ENCODE peak calls at places on chromosomes 4 and X, in four cellular contexts. O, H, K and T are unnamed samples.

GRCh38 chrX:56733459-56734046 is 4.5 kb downstream of the NBDY start:
- DNase-seq in H (no peak), K (peak; percentile 13), O (peak; percentile 73), T (no peak)

GRCh38 chr4:76758290-76758882 is 139.6 kb downstream of the SOWAHB start:
- DNase-seq in O (peak; percentile 51), H (no peak), K (peak; percentile 71), T (no peak)

GRCh38 chr4:52038109-52038912 is at the start of gene SGCB:
- DNase-seq in K (peak; percentile 56), H (peak; percentile 88), O (peak; percentile 85), T (peak; percentile 86)

GRCh38 chr4:152427971-152428370 is 107.9 kb downstream of the FBXW7 start:
- DNase-seq in K (no peak), H (no peak), O (no peak), T (no peak)

GRCh38 chrX:7233632-7234406 is 85.9 kb upstream of the PUDP start:
- DNase-seq in O (no peak), K (no peak), H (no peak), T (no peak)

GRCh38 chrX:400258-400657 is 13.6 kb upstream of the PPP2R3B start:
- DNase-seq in K (no peak), H (no peak), O (no peak), T (no peak)

GRCh38 chrX:39396358-39396995 is 595.2 kb downstream of the MID1IP1 start:
- DNase-seq in K (no peak), H (no peak), O (peak; percentile 16), T (no peak)

GRCh38 chrX:103674531-103675454 is 11.7 kb downstream of the MORF4L2 start:
- DNase-seq in H (no peak), O (peak; percentile 49), K (no peak), T (no peak)

GRCh38 chr4:7571736-7572135 is 137.0 kb upstream of the PSAPL1 start:
- DNase-seq in O (peak; percentile 13), K (no peak), H (no peak), T (no peak)

GRCh38 chr4:46425775-46426400 is 36.0 kb upstream of the GABRA2 start:
- DNase-seq in K (no peak), O (no peak), H (no peak), T (no peak)

GRCh38 chr4:126604273-126604867 is 1028.4 kb upstream of the INTU start:
- DNase-seq in K (peak; percentile 38), O (peak; percentile 57), H (no peak), T (no peak)

GRCh38 chrX:48920713-48921104 is 1.9 kb upstream of the PIM2 start:
- DNase-seq in K (no peak), H (no peak), O (peak; percentile 41), T (no peak)

GRCh38 chr4:133866328-133866699 is 335.3 kb downstream of the PABPC4L start:
- DNase-seq in O (no peak), H (no peak), K (peak; percentile 91), T (no peak)

GRCh38 chr4:22932326-22932725 is 239.6 kb downstream of the GBA3 start:
- DNase-seq in O (no peak), K (no peak), H (no peak), T (no peak)

GRCh38 chr4:183205193-183205592 is 106.1 kb downstream of the WWC2 start:
- DNase-seq in K (no peak), H (no peak), O (no peak), T (no peak)

GRCh38 chr4:4673070-4673469 is 131.2 kb upstream of the STX18 start:
- DNase-seq in O (peak; percentile 87), H (no peak), K (peak; percentile 51), T (no peak)

GRCh38 chr4:108060164-108060563 is 70.5 kb downstream of the HADH start:
- DNase-seq in H (no peak), K (peak; percentile 45), O (peak; percentile 32), T (no peak)

GRCh38 chr4:161466321-161466720 is 697.5 kb downstream of the FSTL5 start:
- DNase-seq in K (no peak), O (no peak), H (no peak), T (no peak)

GRCh38 chrX:21730011-21730410 is 27.9 kb downstream of the SMPX start:
- DNase-seq in K (peak; percentile 65), O (no peak), H (no peak), T (no peak)

GRCh38 chr4:88964450-88964849 is 92.5 kb downstream of the FAM13A start:
- DNase-seq in K (peak; percentile 73), H (no peak), O (no peak), T (no peak)

GRCh38 chr4:163895369-163896005 is 401.0 kb downstream of the TMA16 start:
- DNase-seq in O (no peak), H (no peak), K (no peak), T (no peak)

GRCh38 chr4:85756938-85757337 is 282.0 kb downstream of the ARHGAP24 start:
- DNase-seq in K (peak; percentile 43), H (no peak), O (peak; percentile 58), T (no peak)

GRCh38 chr4:150078041-150078995 is at the start of gene DCLK2:
- DNase-seq in K (peak; percentile 95), H (peak; percentile 88), O (peak; percentile 90), T (peak; percentile 91)

GRCh38 chr4:74455361-74456055 is 10.6 kb downstream of the AREG start:
- DNase-seq in K (no peak), O (no peak), H (no peak), T (no peak)

GRCh38 chr4:76950846-76951321 is 1.3 kb downstream of the SEPTIN11 start:
- DNase-seq in H (peak; percentile 63), K (peak; percentile 56), O (peak; percentile 72), T (peak; percentile 74)

GRCh38 chr4:105807496-105807895 is 87.8 kb upstream of the NPNT start:
- DNase-seq in H (no peak), K (peak; percentile 32), O (no peak), T (no peak)

GRCh38 chrX:153507484-153508178 is 9.8 kb upstream of the ATP2B3 start:
- DNase-seq in K (peak; percentile 59), O (peak; percentile 80), H (peak; percentile 95), T (peak; percentile 92)

GRCh38 chr4:150090836-150091235 is 12.6 kb downstream of the DCLK2 start:
- DNase-seq in O (no peak), K (peak; percentile 92), H (no peak), T (no peak)

GRCh38 chrX:143306991-143307965 is 210.0 kb downstream of the SPANXN3 start:
- DNase-seq in K (no peak), H (no peak), O (no peak), T (no peak)

GRCh38 chr4:74418063-74418670 is 26.8 kb upstream of the AREG start:
- DNase-seq in K (peak; percentile 83), O (no peak), H (no peak), T (no peak)

GRCh38 chrX:133959972-133960371 is 25.4 kb downstream of the GPC3 start:
- DNase-seq in H (no peak), O (no peak), K (no peak), T (no peak)
- TF ChIP-seq CTCF in H (no peak), O (no peak), K (no peak), T (no peak)

GRCh38 chr4:94676910-94677309 is 80.8 kb upstream of the BMPR1B start:
- DNase-seq in O (no peak), H (no peak), K (peak; percentile 44), T (no peak)
- H3K27ac ChIP-seq in O (no peak overlapping the region), H (no peak overlapping the region), K (no peak overlapping the region), T (no peak overlapping the region)

GRCh38 chr4:2820216-2820982 is 23.2 kb upstream of the ADD1 start:
- DNase-seq in H (peak; percentile 68), K (no peak), O (no peak), T (peak; percentile 57)

GRCh38 chr4:2824329-2825183 is 19.1 kb upstream of the ADD1 start:
- DNase-seq in H (peak; percentile 67), K (no peak), O (no peak), T (peak; percentile 73)

GRCh38 chr4:2823301-2823670 is 20.4 kb upstream of the ADD1 start:
- DNase-seq in O (no peak), K (no peak), H (peak; percentile 76), T (peak; percentile 71)

GRCh38 chr4:2823671-2824328 is 19.8 kb upstream of the ADD1 start:
- DNase-seq in O (no peak), H (peak; percentile 61), K (no peak), T (peak; percentile 63)

DNA sequence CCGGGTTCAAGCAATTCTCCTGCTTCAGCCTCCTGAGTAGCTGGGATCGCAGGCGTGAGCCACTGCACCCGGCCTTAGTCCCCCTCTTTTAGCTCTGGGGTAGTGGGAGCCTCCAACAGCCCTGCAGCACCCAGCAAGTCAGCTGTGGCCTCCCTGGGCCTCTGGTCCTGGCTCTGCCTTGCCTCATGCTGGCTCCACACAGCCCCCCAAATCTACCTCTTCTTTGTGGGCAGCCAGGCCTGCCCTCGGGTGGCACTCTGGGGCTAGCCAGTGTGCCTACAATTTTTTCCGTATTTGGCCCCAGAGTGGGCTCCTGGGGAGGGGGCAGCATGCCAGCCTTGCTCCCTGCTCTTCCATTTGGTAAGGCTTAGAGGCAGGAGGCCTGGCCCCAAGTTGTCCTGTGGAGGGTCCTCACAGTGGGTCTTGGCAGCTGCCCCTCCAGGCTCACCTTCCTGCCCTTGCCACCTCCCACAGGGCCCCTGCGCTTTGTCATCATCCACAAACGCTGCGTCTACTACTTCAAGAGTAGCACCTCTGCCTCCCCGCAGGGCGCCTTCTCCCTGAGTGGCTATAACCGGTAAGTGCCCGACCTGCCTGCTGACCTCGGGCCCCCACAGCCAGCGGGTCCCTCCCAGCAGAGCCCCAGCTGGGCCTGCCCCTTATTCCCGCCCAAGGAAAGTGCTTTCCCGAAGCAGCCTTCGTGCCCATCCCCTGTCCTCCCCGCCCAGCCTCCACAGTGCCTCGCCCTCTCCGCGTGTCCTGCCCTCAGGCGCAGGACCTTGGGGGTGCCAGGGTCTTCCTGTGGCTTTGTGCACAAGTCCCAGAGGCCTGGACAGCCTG is 21.0 kb upstream of the ADD1 start:
- DNase-seq in H (peak; percentile 58), O (no peak), K (no peak), T (peak; percentile 73)
- H3K36me3 ChIP-seq in H (no peaks in the 10 kb centered on the region), O (no peaks in the 10 kb centered on the region), K (peaks cover 13% of the 10 kb centered on the region), T (peaks cover 22% of the 10 kb centered on the region)

DNA sequence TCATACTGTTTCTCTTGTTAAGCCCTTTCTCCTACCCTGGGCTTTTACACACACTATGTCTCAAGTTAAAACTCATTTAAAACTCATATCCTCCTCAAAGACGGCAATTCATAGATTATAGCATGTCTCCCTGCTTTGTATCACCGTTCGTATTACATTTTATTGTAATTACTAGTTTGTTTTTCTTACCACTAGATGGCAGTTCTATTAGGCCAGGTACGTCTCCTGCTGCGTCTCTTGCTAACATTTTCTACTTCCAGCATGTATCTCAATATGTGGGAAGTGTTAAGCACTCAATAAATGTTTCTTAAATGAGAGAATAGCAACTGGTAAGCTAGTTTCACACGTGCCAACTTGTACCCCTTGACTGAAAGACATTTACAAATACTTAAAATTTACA is 450.3 kb upstream of the PCDH7 start:
- DNase-seq in O (no peak), K (no peak), H (no peak), T (no peak)
- TF ChIP-seq CTCF in O (peak; percentile 54), K (no peak), H (no peak), T (no peak)

GRCh38 chr4:119113033-119113655 is 22.5 kb upstream of the MYOZ2 start:
- DNase-seq in K (peak; percentile 95), H (no peak), O (no peak), T (no peak)
- H3K27ac ChIP-seq in K (peak overlapping the region; percentile 60), H (peak overlapping the region; percentile 71), O (no peak overlapping the region), T (no peak overlapping the region)

DNA sequence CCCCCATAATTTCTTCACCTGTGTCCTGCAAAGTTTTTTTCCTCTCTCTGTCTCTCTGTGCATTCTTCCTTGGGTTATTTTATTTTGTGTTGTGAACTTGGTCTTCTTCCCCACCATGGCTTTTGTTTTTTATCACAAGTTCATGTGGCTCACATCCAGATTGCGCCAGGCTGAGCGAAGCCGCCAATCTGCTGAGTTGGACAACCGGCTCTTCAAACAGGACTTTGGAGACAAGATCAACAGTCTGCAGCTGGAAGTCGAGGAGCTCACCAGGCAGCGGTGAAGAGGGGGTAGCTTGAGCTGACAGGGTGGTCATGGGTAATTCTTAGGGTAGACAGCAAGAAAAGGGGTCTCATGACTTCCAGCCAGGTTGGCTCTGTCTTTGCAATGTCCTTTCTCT is 46.1 kb downstream of the GRSF1 start:
- DNase-seq in H (no peak), O (no peak), K (no peak), T (no peak)
- H3K36me3 ChIP-seq in H (peaks cover 4% of the 10 kb centered on the region), O (peaks cover 3% of the 10 kb centered on the region), K (peaks cover 8% of the 10 kb centered on the region), T (peaks cover 20% of the 10 kb centered on the region)